ENCODE peak calls at places on chromosome 14, in ten cellular contexts. B is GM20000; N is stimulated activated CD8-positive, alpha-beta memory T cell treated with anti-CD3 and anti-CD28 coated beads, Interleukin-15, amount 100 ng/mL, for 24 hours; A is keratinocyte; L is germinal center; E is Right ventricle myocardium superior; H is LoVo; M is SJSA1; G is fibroblast of mammary gland; Y is fibroblast of pulmonary artery. Z is an unnamed sample.

GRCh38 chr14:103974575-103974974 is 32.2 kb upstream of the RD3L start:
- DNase-seq in H (no peak), L (no peak), B (no peak), N (no peak), A (no peak), E (no peak), M (no peak), Y (no peak), G (no peak), Z (no peak)

GRCh38 chr14:91009501-91010152 is 50.8 kb downstream of the RPS6KA5 start:
- DNase-seq in B (peak; percentile 69), N (no peak), L (peak; percentile 77), M (no peak), E (no peak), G (no peak), Y (no peak), A (no peak), H (no peak), Z (no peak)

GRCh38 chr14:99539503-99539902 is 58.3 kb downstream of the CCNK start:
- DNase-seq in A (no peak), G (no peak), E (no peak), H (no peak), B (no peak), L (no peak), Y (no peak), N (no peak), M (no peak), Z (no peak)

GRCh38 chr14:29637406-29637805 is 290.2 kb downstream of the PRKD1 start:
- DNase-seq in N (no peak), G (peak; percentile 79), M (no peak), B (no peak), E (peak; percentile 53), L (no peak), A (no peak), Y (peak; percentile 85), H (no peak), Z (peak; percentile 54)

GRCh38 chr14:61468063-61468825 is 146.9 kb downstream of the PRKCH start:
- DNase-seq in M (peak; percentile 9), L (no peak), H (no peak), G (no peak), N (no peak), B (no peak), A (no peak), E (no peak), Y (no peak), Z (no peak)

GRCh38 chr14:99287269-99287942 is 15.4 kb upstream of the BCL11B start:
- DNase-seq in M (no peak), N (no peak), G (no peak), H (no peak), Y (no peak), A (no peak), B (peak; percentile 46), E (no peak), L (no peak), Z (no peak)

GRCh38 chr14:93023802-93024434 is 91.8 kb downstream of the ITPK1 start:
- DNase-seq in M (no peak), A (no peak), N (no peak), G (no peak), B (no peak), Y (no peak), L (no peak), E (no peak), H (no peak), Z (no peak)

GRCh38 chr14:98168196-98168985 is 1103.6 kb downstream of the BCL11B start:
- DNase-seq in A (no peak), L (no peak), B (no peak), H (no peak), G (no peak), N (no peak), M (no peak), Y (no peak), E (no peak), Z (no peak)

GRCh38 chr14:44742202-44742601 is 219.5 kb downstream of the KLHL28 start:
- DNase-seq in A (no peak), Y (no peak), G (no peak), M (no peak), E (no peak), N (no peak), H (no peak), L (no peak), B (no peak), Z (no peak)

GRCh38 chr14:72739446-72740405 is 154.2 kb downstream of the DPF3 start:
- DNase-seq in Y (no peak), M (peak; percentile 32), H (no peak), L (no peak), G (no peak), B (no peak), E (no peak), A (no peak), N (no peak), Z (no peak)

GRCh38 chr14:103558071-103558882 is 4.2 kb downstream of the BAG5 start:
- DNase-seq in H (no peak), G (peak; percentile 86), N (no peak), B (no peak), Y (peak; percentile 57), E (peak; percentile 33), M (no peak), L (no peak), A (no peak), Z (no peak)

GRCh38 chr14:24368562-24369252 is 723 bp downstream of the NFATC4 start:
- DNase-seq in A (no peak), E (peak; percentile 71), Y (peak; percentile 62), G (peak; percentile 80), L (peak; percentile 54), H (no peak), M (peak; percentile 71), N (no peak), B (peak; percentile 82), Z (peak; percentile 32)

GRCh38 chr14:106506901-106507305 is 980.5 kb downstream of the TMEM121 start:
- DNase-seq in A (no peak), E (no peak), B (no peak), Y (no peak), L (no peak), H (no peak), M (no peak), N (no peak), G (no peak), Z (no peak)

GRCh38 chr14:105229099-105229655 is 19.2 kb upstream of the BTBD6 start:
- DNase-seq in N (no peak), H (no peak), B (no peak), A (no peak), L (no peak), G (no peak), M (no peak), E (no peak), Y (no peak), Z (no peak)

GRCh38 chr14:96683575-96684289 is 113.5 kb upstream of the VRK1 start:
- DNase-seq in H (no peak), Y (no peak), M (no peak), G (peak; percentile 8), E (no peak), N (no peak), L (no peak), B (no peak), A (no peak), Z (no peak)

GRCh38 chr14:22547948-22548750 is 40.9 kb downstream of the DAD1 start:
- DNase-seq in A (no peak), Y (no peak), G (no peak), L (no peak), H (no peak), B (no peak), M (no peak), E (no peak), N (no peak), Z (no peak)

GRCh38 chr14:51182166-51182565 is 57.9 kb upstream of the TMX1 start:
- DNase-seq in N (no peak), E (no peak), M (no peak), A (peak; percentile 15), B (no peak), G (peak; percentile 67), L (no peak), H (no peak), Y (peak; percentile 71), Z (no peak)

GRCh38 chr14:101783260-101784016 is 21.9 kb downstream of the PPP2R5C start:
- DNase-seq in A (no peak), Y (no peak), L (no peak), M (no peak), E (no peak), N (no peak), B (no peak), G (no peak), H (no peak), Z (no peak)

GRCh38 chr14:77133718-77134338 is 7.8 kb downstream of the ZDHHC22 start:
- DNase-seq in M (no peak), A (no peak), Y (peak; percentile 82), N (no peak), L (peak; percentile 83), G (peak; percentile 58), E (peak; percentile 54), H (peak; percentile 49), B (peak; percentile 86), Z (no peak)

GRCh38 chr14:61281186-61281676 is at the start of gene TMEM30B:
- DNase-seq in A (peak; percentile 69), H (peak; percentile 66), M (no peak), E (no peak), L (no peak), N (no peak), G (no peak), B (peak; percentile 24), Y (no peak), Z (no peak)

GRCh38 chr14:79749051-79749450 is 462.3 kb downstream of the DIO2 start:
- DNase-seq in H (no peak), E (no peak), G (no peak), M (no peak), B (no peak), A (no peak), Y (no peak), L (no peak), N (no peak), Z (no peak)

GRCh38 chr14:95536036-95536577 is 1.3 kb downstream of the GLRX5 start:
- DNase-seq in N (no peak), G (no peak), M (no peak), H (no peak), E (no peak), Y (no peak), L (no peak), A (no peak), B (no peak), Z (no peak)

GRCh38 chr14:96400495-96400894 is 8.6 kb downstream of the AK7 start:
- DNase-seq in N (no peak), H (no peak), B (no peak), Y (no peak), G (no peak), E (no peak), M (peak; percentile 13), L (no peak), A (no peak), Z (no peak)

GRCh38 chr14:53807580-53807979 is 149.0 kb downstream of the BMP4 start:
- DNase-seq in L (no peak), Y (peak; percentile 29), M (no peak), A (no peak), B (no peak), G (no peak), N (no peak), H (no peak), E (peak; percentile 59), Z (no peak)

GRCh38 chr14:100557658-100558057 is 29.6 kb downstream of the BEGAIN start:
- DNase-seq in M (no peak), H (no peak), B (no peak), G (peak; percentile 18), N (no peak), E (no peak), L (no peak), Y (no peak), A (no peak), Z (peak; percentile 5)

GRCh38 chr14:45284802-45285201 is 31.8 kb upstream of the MIS18BP1 start:
- DNase-seq in E (no peak), Y (no peak), L (no peak), B (no peak), A (no peak), H (no peak), G (peak; percentile 2), N (no peak), M (no peak), Z (no peak)

GRCh38 chr14:101473795-101474562 is 87.3 kb upstream of the DIO3 start:
- DNase-seq in G (no peak), A (no peak), E (no peak), H (no peak), B (no peak), M (peak; percentile 22), Y (no peak), N (no peak), L (no peak), Z (no peak)

GRCh38 chr14:100336618-100337530 is 13.7 kb downstream of the SLC25A47 start:
- DNase-seq in E (no peak), N (no peak), L (no peak), G (no peak), A (no peak), B (peak; percentile 59), H (no peak), Y (no peak), M (no peak), Z (no peak)